ENCODE peak calls at places on chromosomes 2 and 18, in seven cellular contexts. T is MCF 10A; H is activated naive CD8-positive, alpha-beta T cell treated with anti-CD3 and anti-CD28 coated beads, Interleukin-2, amount 50 U/mL, for 16 hours; V is SW480; Y is naive thymus-derived CD8-positive, alpha-beta T cell; C is RWPE1; K is B cell. S is an unnamed sample.

GRCh38 chr2:233486357-233486756 is 80.2 kb downstream of the USP40 start:
- DNase-seq in T (no peak), H (no peak), V (no peak), Y (no peak), C (no peak), K (no peak), S (no peak)

GRCh38 chr2:13201924-13202323 is 485.2 kb downstream of the TRIB2 start:
- DNase-seq in T (no peak), H (no peak), V (no peak), Y (no peak), C (no peak), K (no peak), S (no peak)

GRCh38 chr2:221137385-221137784 is 434.7 kb downstream of the EPHA4 start:
- DNase-seq in T (no peak), H (no peak), V (no peak), Y (no peak), C (no peak), K (peak; percentile 1), S (no peak)

GRCh38 chr2:3611136-3611535 is 16.2 kb downstream of the COLEC11 start:
- DNase-seq in T (no peak), H (no peak), V (no peak), Y (no peak), C (no peak), K (no peak), S (no peak)

GRCh38 chr2:121293450-121294325 is 8.7 kb upstream of the TFCP2L1 start:
- DNase-seq in T (peak; percentile 26), H (no peak), V (no peak), Y (no peak), C (no peak), K (no peak), S (no peak)

GRCh38 chr2:189092936-189093335 is 86.6 kb downstream of the COL5A2 start:
- DNase-seq in T (no peak), H (no peak), V (no peak), Y (no peak), C (no peak), K (no peak), S (no peak)

GRCh38 chr18:58315739-58316215 is 271.8 kb downstream of the NEDD4L start:
- DNase-seq in T (peak; percentile 52), H (no peak), V (peak; percentile 97), Y (no peak), C (peak; percentile 8), K (no peak), S (no peak)

GRCh38 chr2:196725218-196725617 is 74.3 kb downstream of the GTF3C3 start:
- DNase-seq in T (no peak), H (no peak), V (no peak), Y (no peak), C (no peak), K (no peak), S (no peak)

GRCh38 chr2:172710584-172711024 is 25.0 kb upstream of the RAPGEF4 start:
- DNase-seq in T (peak; percentile 80), H (peak; percentile 25), V (peak; percentile 88), Y (peak; percentile 15), C (peak; percentile 84), K (peak; percentile 16), S (peak; percentile 7)

GRCh38 chr18:11412790-11413189 is 196.6 kb upstream of the SLC35G4 start:
- DNase-seq in T (no peak), H (no peak), V (no peak), Y (no peak), C (no peak), K (no peak), S (no peak)

GRCh38 chr2:222722327-222722946 is 51.0 kb downstream of the MOGAT1 start:
- DNase-seq in T (no peak), H (no peak), V (no peak), Y (no peak), C (no peak), K (no peak), S (no peak)

GRCh38 chr2:193929131-193929530 is 1727.9 kb upstream of the SLC39A10 start:
- DNase-seq in T (no peak), H (no peak), V (no peak), Y (no peak), C (no peak), K (no peak), S (no peak)

GRCh38 chr2:86790828-86791561 is at the start of gene CD8A:
- DNase-seq in T (no peak), H (no peak), V (no peak), Y (peak; percentile 69), C (no peak), K (peak; percentile 42), S (peak; percentile 76)

GRCh38 chr18:58140366-58141325 is 96.6 kb downstream of the NEDD4L start:
- DNase-seq in T (no peak), H (no peak), V (peak; percentile 5), Y (no peak), C (no peak), K (no peak), S (no peak)

GRCh38 chr2:174787485-174788205 is 23.4 kb upstream of the CHRNA1 start:
- DNase-seq in T (peak; percentile 11), H (no peak), V (peak; percentile 95), Y (no peak), C (no peak), K (no peak), S (no peak)

GRCh38 chr18:74836296-74837139 is 238.8 kb downstream of the ZNF407 start:
- DNase-seq in T (peak; percentile 53), H (no peak), V (no peak), Y (no peak), C (no peak), K (no peak), S (no peak)

GRCh38 chr2:26346454-26347053 is at the start of gene ADGRF3:
- DNase-seq in T (peak; percentile 54), H (no peak), V (peak; percentile 86), Y (peak; percentile 63), C (no peak), K (peak; percentile 61), S (peak; percentile 39)

GRCh38 chr2:136117909-136118818 is at the start of gene CXCR4:
- DNase-seq in T (peak; percentile 38), H (peak; percentile 49), V (peak; percentile 85), Y (peak; percentile 87), C (peak; percentile 18), K (peak; percentile 96), S (peak; percentile 96)

GRCh38 chr2:232538671-232539070 is 821 bp upstream of the CHRNG start:
- DNase-seq in T (no peak), H (no peak), V (no peak), Y (no peak), C (no peak), K (no peak), S (no peak)

GRCh38 chr2:66661253-66662173 is 226.6 kb downstream of the MEIS1 start:
- DNase-seq in T (no peak), H (no peak), V (no peak), Y (no peak), C (no peak), K (no peak), S (no peak)

GRCh38 chr2:143429932-143430331 is 300.7 kb downstream of the ARHGAP15 start:
- DNase-seq in T (peak; percentile 73), H (no peak), V (no peak), Y (no peak), C (no peak), K (no peak), S (no peak)

GRCh38 chr2:238658054-238658407 is 189.9 kb upstream of the TWIST2 start:
- DNase-seq in T (no peak), H (no peak), V (no peak), Y (no peak), C (no peak), K (no peak), S (no peak)

GRCh38 chr2:216534809-216535208 is 36.2 kb downstream of the RPL37A start:
- DNase-seq in T (no peak), H (no peak), V (no peak), Y (no peak), C (no peak), K (no peak), S (no peak)

GRCh38 chr2:43832457-43832856 is 6.2 kb downstream of the ABCG5 start:
- DNase-seq in T (peak; percentile 8), H (no peak), V (no peak), Y (no peak), C (no peak), K (no peak), S (no peak)

GRCh38 chr18:46574000-46574739 is 82.8 kb downstream of the LOXHD1 start:
- DNase-seq in T (no peak), H (no peak), V (no peak), Y (no peak), C (no peak), K (no peak), S (no peak)

GRCh38 chr2:16652296-16653082 is 13.1 kb downstream of the CYRIA start:
- DNase-seq in T (no peak), H (no peak), V (no peak), Y (no peak), C (no peak), K (no peak), S (no peak)

GRCh38 chr2:164808776-164809175 is 32.8 kb downstream of the COBLL1 start:
- DNase-seq in T (no peak), H (no peak), V (no peak), Y (no peak), C (no peak), K (no peak), S (no peak)

GRCh38 chr2:23602113-23602512 is 217.1 kb downstream of the KLHL29 start:
- DNase-seq in T (peak; percentile 90), H (no peak), V (no peak), Y (no peak), C (peak; percentile 83), K (no peak), S (no peak)

GRCh38 chr2:70144443-70145167 is 46.2 kb downstream of the C2orf42 start:
- DNase-seq in T (no peak), H (no peak), V (no peak), Y (no peak), C (no peak), K (peak; percentile 15), S (no peak)

GRCh38 chr18:39241534-39241933 is 1675.9 kb upstream of the CELF4 start:
- DNase-seq in T (no peak), H (no peak), V (no peak), Y (no peak), C (no peak), K (no peak), S (no peak)

GRCh38 chr2:170715932-170716777 is 1.0 kb downstream of the SP5 start:
- DNase-seq in T (peak; percentile 11), H (no peak), V (peak; percentile 80), Y (no peak), C (peak; percentile 22), K (peak; percentile 8), S (no peak)

GRCh38 chr18:26697186-26697585 is 148.8 kb upstream of the KCTD1 start:
- DNase-seq in T (no peak), H (no peak), V (no peak), Y (no peak), C (no peak), K (no peak), S (no peak)

GRCh38 chr2:234453216-234453615 is 43.7 kb downstream of the ARL4C start:
- DNase-seq in T (no peak), H (no peak), V (no peak), Y (peak; percentile 46), C (no peak), K (no peak), S (no peak)

GRCh38 chr2:142673836-142674235 is 203.6 kb upstream of the KYNU start:
- DNase-seq in T (no peak), H (no peak), V (no peak), Y (no peak), C (no peak), K (no peak), S (no peak)

GRCh38 chr18:35876243-35876642 is 96.2 kb upstream of the RMP24 start:
- DNase-seq in T (no peak), H (no peak), V (no peak), Y (no peak), C (no peak), K (no peak), S (no peak)

GRCh38 chr2:189225032-189225431 is 45.5 kb upstream of the COL5A2 start:
- DNase-seq in T (no peak), H (no peak), V (no peak), Y (no peak), C (no peak), K (no peak), S (no peak)

GRCh38 chr18:13513015-13513414 is 213.3 kb downstream of the FAM210A start:
- DNase-seq in T (no peak), H (no peak), V (no peak), Y (no peak), C (no peak), K (no peak), S (no peak)

S was measured in effector memory CD8-positive, alpha-beta T cell.